ENCODE peak calls at places on chromosome 19, in six cellular contexts. One of them, this sample, is unnamed.

GRCh38 chr19:24029941-24030636 is 56.9 kb upstream of the ZNF254 start:
- DNase-seq in NCI-H526 treated with DMSO at 0.1 percent for 48 hours: no peak
- DNase-seq in ELR: no peak
- DNase-seq in CD8-positive, alpha-beta T cell: no peak
- DNase-seq in mesendoderm: peak
- DNase-seq in Karpas-422: no peak
- DNase-seq in this sample: no peak

GRCh38 chr19:18593367-18594095 is 4.9 kb downstream of the REX1BD start:
- DNase-seq in NCI-H526 treated with DMSO at 0.1 percent for 48 hours: no peak
- DNase-seq in ELR: no peak
- DNase-seq in CD8-positive, alpha-beta T cell: no peak
- DNase-seq in mesendoderm: peak
- DNase-seq in Karpas-422: peak
- DNase-seq in this sample: no peak

GRCh38 chr19:40433391-40434216 is 7.8 kb upstream of the SERTAD1 start:
- DNase-seq in NCI-H526 treated with DMSO at 0.1 percent for 48 hours: peak
- DNase-seq in ELR: peak
- DNase-seq in CD8-positive, alpha-beta T cell: peak
- DNase-seq in mesendoderm: peak
- DNase-seq in Karpas-422: peak
- DNase-seq in this sample: peak

GRCh38 chr19:17616961-17617806 is 61.7 kb downstream of the COLGALT1 start:
- DNase-seq in NCI-H526 treated with DMSO at 0.1 percent for 48 hours: no peak
- DNase-seq in ELR: peak
- DNase-seq in CD8-positive, alpha-beta T cell: peak
- DNase-seq in mesendoderm: peak
- DNase-seq in Karpas-422: peak
- DNase-seq in this sample: no peak

GRCh38 chr19:51440846-51441409 is 17.3 kb downstream of the SIGLEC8 start:
- DNase-seq in NCI-H526 treated with DMSO at 0.1 percent for 48 hours: no peak
- DNase-seq in ELR: peak
- DNase-seq in CD8-positive, alpha-beta T cell: peak
- DNase-seq in mesendoderm: no peak
- DNase-seq in Karpas-422: no peak
- DNase-seq in this sample: no peak

GRCh38 chr19:28472111-28472510 is 740.8 kb downstream of the UQCRFS1 start:
- DNase-seq in NCI-H526 treated with DMSO at 0.1 percent for 48 hours: no peak
- DNase-seq in ELR: no peak
- DNase-seq in CD8-positive, alpha-beta T cell: no peak
- DNase-seq in mesendoderm: no peak
- DNase-seq in Karpas-422: no peak
- DNase-seq in this sample: no peak

GRCh38 chr19:13804830-13805683 is 9.8 kb downstream of the ZSWIM4 start:
- DNase-seq in NCI-H526 treated with DMSO at 0.1 percent for 48 hours: no peak
- DNase-seq in ELR: no peak
- DNase-seq in CD8-positive, alpha-beta T cell: no peak
- DNase-seq in mesendoderm: peak
- DNase-seq in Karpas-422: no peak
- DNase-seq in this sample: no peak

GRCh38 chr19:2484178-2484937 is 8.4 kb downstream of the GADD45B start:
- DNase-seq in NCI-H526 treated with DMSO at 0.1 percent for 48 hours: no peak
- DNase-seq in ELR: no peak
- DNase-seq in CD8-positive, alpha-beta T cell: no peak
- DNase-seq in mesendoderm: no peak
- DNase-seq in Karpas-422: peak
- DNase-seq in this sample: no peak

GRCh38 chr19:43526884-43527859 is at the start of gene ETHE1:
- DNase-seq in NCI-H526 treated with DMSO at 0.1 percent for 48 hours: peak
- DNase-seq in ELR: peak
- DNase-seq in CD8-positive, alpha-beta T cell: peak
- DNase-seq in mesendoderm: peak
- DNase-seq in Karpas-422: peak
- DNase-seq in this sample: no peak

GRCh38 chr19:43467730-43468129 is 2.3 kb upstream of the LYPD3 start:
- DNase-seq in NCI-H526 treated with DMSO at 0.1 percent for 48 hours: no peak
- DNase-seq in ELR: peak
- DNase-seq in CD8-positive, alpha-beta T cell: no peak
- DNase-seq in mesendoderm: no peak
- DNase-seq in Karpas-422: no peak
- DNase-seq in this sample: no peak

GRCh38 chr19:23802290-23802689 is 43.6 kb upstream of the ZNF681 start:
- DNase-seq in NCI-H526 treated with DMSO at 0.1 percent for 48 hours: no peak
- DNase-seq in ELR: peak
- DNase-seq in CD8-positive, alpha-beta T cell: no peak
- DNase-seq in mesendoderm: no peak
- DNase-seq in Karpas-422: no peak
- DNase-seq in this sample: no peak

GRCh38 chr19:55526216-55527196 is 10.4 kb downstream of the SBK2 start:
- DNase-seq in NCI-H526 treated with DMSO at 0.1 percent for 48 hours: no peak
- DNase-seq in ELR: peak
- DNase-seq in CD8-positive, alpha-beta T cell: no peak
- DNase-seq in mesendoderm: peak
- DNase-seq in Karpas-422: no peak
- DNase-seq in this sample: peak

GRCh38 chr19:595326-596262 is 5.9 kb downstream of the HCN2 start:
- DNase-seq in NCI-H526 treated with DMSO at 0.1 percent for 48 hours: no peak
- DNase-seq in ELR: no peak
- DNase-seq in CD8-positive, alpha-beta T cell: no peak
- DNase-seq in mesendoderm: no peak
- DNase-seq in Karpas-422: no peak
- DNase-seq in this sample: no peak

GRCh38 chr19:48230555-48231129 is 25.1 kb downstream of the CARD8 start:
- DNase-seq in NCI-H526 treated with DMSO at 0.1 percent for 48 hours: no peak
- DNase-seq in ELR: no peak
- DNase-seq in CD8-positive, alpha-beta T cell: peak
- DNase-seq in mesendoderm: no peak
- DNase-seq in Karpas-422: no peak
- DNase-seq in this sample: no peak

GRCh38 chr19:681029-681626 is 4.9 kb downstream of the FSTL3 start:
- DNase-seq in NCI-H526 treated with DMSO at 0.1 percent for 48 hours: no peak
- DNase-seq in ELR: no peak
- DNase-seq in CD8-positive, alpha-beta T cell: peak
- DNase-seq in mesendoderm: no peak
- DNase-seq in Karpas-422: no peak
- DNase-seq in this sample: no peak

GRCh38 chr19:29479941-29480340 is 45.9 kb upstream of the VSTM2B start:
- DNase-seq in NCI-H526 treated with DMSO at 0.1 percent for 48 hours: no peak
- DNase-seq in ELR: no peak
- DNase-seq in CD8-positive, alpha-beta T cell: no peak
- DNase-seq in mesendoderm: no peak
- DNase-seq in Karpas-422: no peak
- DNase-seq in this sample: no peak

GRCh38 chr19:38734426-38735256 is 9.6 kb downstream of the CAPN12 start:
- DNase-seq in NCI-H526 treated with DMSO at 0.1 percent for 48 hours: no peak
- DNase-seq in ELR: peak
- DNase-seq in CD8-positive, alpha-beta T cell: peak
- DNase-seq in mesendoderm: peak
- DNase-seq in Karpas-422: peak
- DNase-seq in this sample: no peak

GRCh38 chr19:48510421-48511268 is 990 bp downstream of the LMTK3 start:
- DNase-seq in NCI-H526 treated with DMSO at 0.1 percent for 48 hours: no peak
- DNase-seq in ELR: peak
- DNase-seq in CD8-positive, alpha-beta T cell: peak
- DNase-seq in mesendoderm: peak
- DNase-seq in Karpas-422: peak
- DNase-seq in this sample: peak

GRCh38 chr19:15260939-15261338 is 28.7 kb upstream of the EPHX3 start:
- DNase-seq in NCI-H526 treated with DMSO at 0.1 percent for 48 hours: peak
- DNase-seq in ELR: peak
- DNase-seq in CD8-positive, alpha-beta T cell: no peak
- DNase-seq in mesendoderm: peak
- DNase-seq in Karpas-422: no peak
- DNase-seq in this sample: no peak

GRCh38 chr19:50817941-50818858 is 5.4 kb downstream of the KLK1 start:
- DNase-seq in NCI-H526 treated with DMSO at 0.1 percent for 48 hours: no peak
- DNase-seq in ELR: no peak
- DNase-seq in CD8-positive, alpha-beta T cell: no peak
- DNase-seq in mesendoderm: peak
- DNase-seq in Karpas-422: peak
- DNase-seq in this sample: no peak

GRCh38 chr19:52896431-52897148 is 845 bp downstream of the ZNF320 start:
- DNase-seq in NCI-H526 treated with DMSO at 0.1 percent for 48 hours: no peak
- DNase-seq in ELR: peak
- DNase-seq in CD8-positive, alpha-beta T cell: peak
- DNase-seq in mesendoderm: peak
- DNase-seq in Karpas-422: peak
- DNase-seq in this sample: no peak

GRCh38 chr19:7830272-7830771 is 304 bp downstream of the EVI5L start:
- DNase-seq in NCI-H526 treated with DMSO at 0.1 percent for 48 hours: no peak
- DNase-seq in ELR: no peak
- DNase-seq in CD8-positive, alpha-beta T cell: peak
- DNase-seq in mesendoderm: no peak
- DNase-seq in Karpas-422: no peak
- DNase-seq in this sample: no peak

GRCh38 chr19:48461982-48462655 is 6.7 kb downstream of the KCNJ14 start:
- DNase-seq in NCI-H526 treated with DMSO at 0.1 percent for 48 hours: no peak
- DNase-seq in ELR: peak
- DNase-seq in CD8-positive, alpha-beta T cell: no peak
- DNase-seq in mesendoderm: peak
- DNase-seq in Karpas-422: peak
- DNase-seq in this sample: no peak

GRCh38 chr19:2291185-2291751 is 9.3 kb upstream of the PEAK3 start:
- DNase-seq in NCI-H526 treated with DMSO at 0.1 percent for 48 hours: no peak
- DNase-seq in ELR: peak
- DNase-seq in CD8-positive, alpha-beta T cell: no peak
- DNase-seq in mesendoderm: no peak
- DNase-seq in Karpas-422: no peak
- DNase-seq in this sample: no peak

GRCh38 chr19:39351537-39352037 is 9.4 kb downstream of the SAMD4B start:
- DNase-seq in NCI-H526 treated with DMSO at 0.1 percent for 48 hours: no peak
- DNase-seq in ELR: peak
- DNase-seq in CD8-positive, alpha-beta T cell: no peak
- DNase-seq in mesendoderm: no peak
- DNase-seq in Karpas-422: peak
- DNase-seq in this sample: no peak

GRCh38 chr19:10353793-10354391 is 14.5 kb upstream of the ICAM3 start:
- DNase-seq in NCI-H526 treated with DMSO at 0.1 percent for 48 hours: peak
- DNase-seq in ELR: peak
- DNase-seq in CD8-positive, alpha-beta T cell: peak
- DNase-seq in mesendoderm: peak
- DNase-seq in Karpas-422: peak
- DNase-seq in this sample: no peak

GRCh38 chr19:45059258-45059965 is 16.9 kb downstream of the ZNF296 start:
- DNase-seq in NCI-H526 treated with DMSO at 0.1 percent for 48 hours: peak
- DNase-seq in ELR: peak
- DNase-seq in CD8-positive, alpha-beta T cell: peak
- DNase-seq in mesendoderm: peak
- DNase-seq in Karpas-422: peak
- DNase-seq in this sample: no peak

GRCh38 chr19:45256836-45257235 is 5.8 kb downstream of the MARK4 start:
- DNase-seq in NCI-H526 treated with DMSO at 0.1 percent for 48 hours: no peak
- DNase-seq in ELR: no peak
- DNase-seq in CD8-positive, alpha-beta T cell: no peak
- DNase-seq in mesendoderm: no peak
- DNase-seq in Karpas-422: no peak
- DNase-seq in this sample: no peak

GRCh38 chr19:16791942-16792341 is 37.3 kb upstream of the SIN3B start:
- DNase-seq in NCI-H526 treated with DMSO at 0.1 percent for 48 hours: no peak
- DNase-seq in ELR: no peak
- DNase-seq in CD8-positive, alpha-beta T cell: no peak
- DNase-seq in mesendoderm: no peak
- DNase-seq in Karpas-422: no peak
- DNase-seq in this sample: no peak

GRCh38 chr19:13619203-13619632 is 112.9 kb upstream of the CACNA1A start:
- DNase-seq in NCI-H526 treated with DMSO at 0.1 percent for 48 hours: no peak
- DNase-seq in ELR: peak
- DNase-seq in CD8-positive, alpha-beta T cell: no peak
- DNase-seq in mesendoderm: no peak
- DNase-seq in Karpas-422: no peak
- DNase-seq in this sample: no peak

GRCh38 chr19:42268142-42268703 is 829 bp upstream of the CIC start:
- DNase-seq in NCI-H526 treated with DMSO at 0.1 percent for 48 hours: peak
- DNase-seq in ELR: peak
- DNase-seq in CD8-positive, alpha-beta T cell: peak
- DNase-seq in mesendoderm: peak
- DNase-seq in Karpas-422: peak
- DNase-seq in this sample: peak

GRCh38 chr19:4732680-4733114 is 9.1 kb upstream of the DPP9 start:
- DNase-seq in NCI-H526 treated with DMSO at 0.1 percent for 48 hours: peak
- DNase-seq in ELR: peak
- DNase-seq in CD8-positive, alpha-beta T cell: peak
- DNase-seq in mesendoderm: peak
- DNase-seq in Karpas-422: peak
- DNase-seq in this sample: peak

This sample was measured in cerebellar nuclear complex.